ENCODE peak calls at places on chromosome 4, in five cellular contexts. T, I, R, V and X are unnamed samples.
A peak's percentile ranks its signal among the peaks of the same experiment; 100 is the strongest.

GRCh38 chr4:152073738-152074137 is 312.9 kb upstream of the GATB start:
- ATAC-seq in I (no peak), T (peak; percentile 76), R (no peak), V (peak; percentile 54), X (no peak)

GRCh38 chr4:144495944-144496343 is 150.0 kb upstream of the HHIP start:
- ATAC-seq in T (no peak), I (no peak), R (no peak), V (no peak), X (no peak)

GRCh38 chr4:100016191-100016590 is 66.1 kb upstream of the H2AZ1 start:
- ATAC-seq in R (no peak), I (no peak), T (no peak), V (no peak), X (no peak)

GRCh38 chr4:79855081-79855480 is 217.9 kb downstream of the ANTXR2 start:
- ATAC-seq in R (no peak), V (no peak), T (no peak), I (no peak), X (no peak)

GRCh38 chr4:55321707-55322264 is 24.3 kb upstream of the SRD5A3 start:
- ATAC-seq in T (no peak), R (peak; percentile 97), V (peak; percentile 64), I (peak; percentile 34), X (peak; percentile 60)

GRCh38 chr4:15413010-15413622 is 14.7 kb upstream of the C1QTNF7 start:
- ATAC-seq in V (no peak), I (no peak), T (no peak), R (no peak), X (peak; percentile 44)

GRCh38 chr4:159455675-159456235 is 352.9 kb downstream of the RAPGEF2 start:
- ATAC-seq in I (peak; percentile 79), R (peak; percentile 89), V (peak; percentile 69), T (no peak), X (no peak)

GRCh38 chr4:42995343-42995944 is 102.9 kb downstream of the GRXCR1 start:
- ATAC-seq in T (no peak), R (no peak), V (peak; percentile 84), I (peak; percentile 78), X (no peak)

GRCh38 chr4:114658776-114659175 is 60.2 kb downstream of the UGT8 start:
- ATAC-seq in I (no peak), V (no peak), R (no peak), T (no peak), X (no peak)

GRCh38 chr4:79780129-79780528 is 292.9 kb downstream of the ANTXR2 start:
- ATAC-seq in V (no peak), I (no peak), T (no peak), R (no peak), X (no peak)

GRCh38 chr4:2218436-2218835 is 23.5 kb downstream of the HAUS3 start:
- ATAC-seq in R (no peak), V (no peak), I (no peak), T (no peak), X (no peak)

GRCh38 chr4:104507112-104507511 is 12.4 kb upstream of the CXXC4 start:
- ATAC-seq in I (no peak), T (no peak), R (no peak), V (peak; percentile 42), X (no peak)

GRCh38 chr4:189341881-189342280 is 598.8 kb upstream of the FRG1 start:
- ATAC-seq in T (no peak), I (no peak), R (no peak), V (no peak), X (no peak)

GRCh38 chr4:15543537-15544195 is 74.0 kb downstream of the CC2D2A start:
- ATAC-seq in V (no peak), R (no peak), I (no peak), T (no peak), X (no peak)

GRCh38 chr4:68367835-68368234 is 17.9 kb upstream of the YTHDC1 start:
- ATAC-seq in R (no peak), T (no peak), I (no peak), V (no peak), X (no peak)

GRCh38 chr4:80268081-80268823 is 1.8 kb downstream of the FGF5 start:
- ATAC-seq in V (peak; percentile 18), I (no peak), R (no peak), T (no peak), X (no peak)

GRCh38 chr4:128915544-128915943 is 106.0 kb downstream of the JADE1 start:
- ATAC-seq in R (no peak), V (no peak), I (no peak), T (no peak), X (no peak)

GRCh38 chr4:185682236-185682635 is 129.8 kb downstream of the SORBS2 start:
- ATAC-seq in R (no peak), T (no peak), I (no peak), V (no peak), X (no peak)

GRCh38 chr4:55635282-55635681 is 816 bp downstream of the NMU start:
- ATAC-seq in V (no peak), R (peak; percentile 53), T (no peak), I (no peak), X (no peak)

GRCh38 chr4:14399919-14400706 is 602.2 kb upstream of the CPEB2 start:
- ATAC-seq in V (no peak), R (no peak), T (no peak), I (no peak), X (no peak)

GRCh38 chr4:165330071-165330470 is 2.6 kb downstream of the MSMO1 start:
- ATAC-seq in R (no peak), T (no peak), I (no peak), V (no peak), X (no peak)

GRCh38 chr4:165332502-165332901 is 5.0 kb downstream of the MSMO1 start:
- ATAC-seq in I (no peak), R (no peak), V (no peak), T (no peak), X (no peak)

GRCh38 chr4:165330666-165331065 is 3.2 kb downstream of the MSMO1 start:
- ATAC-seq in V (no peak), R (no peak), T (no peak), I (no peak), X (no peak)

GRCh38 chr4:165331316-165331715 is 3.8 kb downstream of the MSMO1 start:
- ATAC-seq in I (no peak), T (no peak), R (no peak), V (peak; percentile 10), X (no peak)

DNA sequence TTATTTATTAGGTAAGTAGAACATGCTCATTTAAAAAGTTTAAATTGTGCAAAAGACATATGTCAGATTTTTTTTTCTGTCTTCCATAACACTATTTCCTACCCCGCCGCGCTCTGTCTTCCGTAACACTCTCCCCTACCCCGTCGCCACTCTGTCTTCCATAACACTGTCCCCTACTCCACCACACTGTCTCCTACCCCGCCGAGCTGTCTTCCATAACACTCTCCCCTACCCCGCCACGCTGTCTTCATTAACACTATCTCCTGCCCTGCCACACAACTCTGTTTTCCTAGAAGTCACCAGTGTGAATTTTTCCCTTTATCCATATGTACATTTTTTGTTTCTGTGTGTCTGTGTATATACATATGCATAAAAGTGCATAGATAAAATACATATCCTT is 4.4 kb downstream of the MSMO1 start:
- ATAC-seq in I (no peak), V (no peak), R (peak; percentile 37), T (no peak), X (no peak)
- H3K4me3 ChIP-seq in I (peak overlapping the region; percentile 96), V (peak overlapping the region; percentile 60), R (peak overlapping the region; percentile 84), T (peak overlapping the region; percentile 15), X (no peak overlapping the region)

GRCh38 chr4:153154010-153154975 is 50.0 kb upstream of the TRIM2 start:
- ATAC-seq in T (no peak), R (no peak), I (no peak), V (no peak), X (no peak)

GRCh38 chr4:153151535-153152452 is 52.4 kb upstream of the TRIM2 start:
- ATAC-seq in T (peak; percentile 58), R (no peak), V (peak; percentile 51), I (no peak), X (no peak)

GRCh38 chr4:153156263-153156662 is 48.0 kb upstream of the TRIM2 start:
- ATAC-seq in V (peak; percentile 25), T (no peak), I (no peak), R (peak; percentile 91), X (no peak)

GRCh38 chr4:153153339-153153851 is 50.8 kb upstream of the TRIM2 start:
- ATAC-seq in V (peak; percentile 82), R (peak; percentile 72), T (peak; percentile 77), I (peak; percentile 89), X (peak; percentile 60)

DNA sequence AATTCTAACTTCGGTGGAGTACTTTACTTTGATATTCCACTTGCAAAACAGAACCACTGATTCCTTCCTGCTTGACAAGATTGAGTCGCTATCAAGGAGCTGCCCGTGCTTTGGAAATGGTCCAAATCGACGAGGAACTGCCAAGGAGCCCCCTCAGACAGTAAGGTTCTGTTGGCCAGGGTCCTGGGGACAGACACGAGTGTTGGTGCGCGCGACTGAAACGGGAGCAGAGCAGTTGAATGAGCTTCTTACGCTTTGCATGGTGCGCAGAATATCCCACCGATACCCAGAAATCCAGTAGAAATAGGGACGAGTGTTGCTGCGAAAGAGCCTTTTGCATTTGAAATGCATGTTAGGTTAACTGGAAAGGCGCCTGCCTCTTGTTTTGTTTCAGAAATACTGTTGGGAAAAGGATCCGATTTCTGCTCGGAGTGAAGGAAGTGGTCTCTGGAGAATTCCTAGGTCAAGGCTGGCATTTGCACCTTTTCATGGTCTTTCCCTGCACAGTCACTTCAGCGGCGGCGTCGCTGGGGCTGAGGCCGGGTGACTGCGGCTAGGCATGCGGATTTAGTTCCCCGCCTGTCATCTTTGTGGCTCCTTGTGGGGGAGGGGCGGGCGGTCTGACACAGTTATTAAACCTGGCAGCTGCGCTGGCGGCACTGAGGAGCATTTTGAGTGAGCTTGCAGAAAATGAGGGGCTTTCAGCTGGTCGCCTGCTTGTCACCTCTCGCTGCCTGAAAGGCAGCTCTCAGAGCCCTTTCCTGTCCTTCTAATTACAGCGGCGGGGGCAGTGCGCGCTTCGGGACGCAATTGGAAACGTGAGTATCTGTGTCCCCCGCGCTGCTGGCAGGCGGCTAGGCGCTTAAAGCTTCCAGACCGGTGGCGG is 51.5 kb upstream of the TRIM2 start:
- ATAC-seq in R (no peak), V (peak; percentile 45), I (peak; percentile 63), T (no peak), X (peak; percentile 38)
- TF ChIP-seq EP300 in R (no peak), V (no peak), I (no peak), T (no peak), X (no peak)

DNA sequence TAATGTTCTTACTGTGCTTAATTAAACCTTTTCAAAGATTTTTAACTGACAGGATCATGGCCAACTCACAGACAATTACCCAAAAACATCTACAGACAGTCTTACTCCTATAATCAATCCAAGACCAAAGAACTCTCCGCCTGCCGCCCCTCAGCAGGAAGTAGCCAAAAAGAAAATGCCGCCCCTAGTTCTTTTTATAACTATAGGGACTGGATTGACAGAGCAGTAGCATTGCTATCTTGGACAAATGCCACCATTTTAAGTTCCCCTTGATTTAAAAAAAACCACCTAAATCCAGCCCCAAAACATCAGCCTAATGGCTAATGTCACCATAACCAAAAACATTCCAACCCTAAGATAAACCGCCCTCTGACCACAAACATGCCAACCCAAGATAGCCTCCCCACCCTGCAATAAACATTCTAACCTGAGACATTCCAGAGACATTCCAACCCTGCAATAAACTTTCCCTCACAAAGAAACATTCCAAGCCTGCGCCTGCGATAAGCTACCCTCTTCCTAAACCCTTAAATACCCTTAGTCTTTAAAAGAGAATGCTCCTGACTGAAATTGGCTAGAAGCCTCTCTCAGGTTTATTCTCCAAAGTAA is 77.0 kb downstream of the COQ2 start:
- ATAC-seq in V (no peak), R (no peak), I (no peak), T (peak; percentile 78), X (no peak)
- TF ChIP-seq POLR2AphosphoS5 in V (no peak), R (no peak), I (no peak), T (no peak), X (no peak)

GRCh38 chr4:109816082-109816442 is 500 bp downstream of the GAR1 start:
- ATAC-seq in R (peak; percentile 18), T (no peak), V (peak; percentile 35), I (peak; percentile 2), X (no peak)
- H3K4me3 ChIP-seq in R (peak overlapping the region; percentile 85), T (peak overlapping the region; percentile 48), V (peak overlapping the region; percentile 96), I (peak overlapping the region; percentile 95), X (peak overlapping the region; percentile 75)